ENCODE peak calls at places on chromosomes 11 and 22, in four cellular contexts. One of them, this sample, is unnamed. For H3K36me3, the result is how much of the 10 kb centered on the place peaks cover.

GRCh38 chr22:20641198-20641892 is 132.6 kb upstream of the SERPIND1 start:
- DNase-seq in cardiac muscle cell: no peak
- DNase-seq in pancreas: no peak
- DNase-seq in K562: no peak
- DNase-seq in this sample: no peak

GRCh38 chr22:19523240-19524169 is 705 bp downstream of the CLDN5 start:
- DNase-seq in pancreas: no peak
- DNase-seq in cardiac muscle cell: peak
- DNase-seq in K562: no peak
- DNase-seq in this sample: peak

GRCh38 chr11:1236316-1237127 is 13.7 kb downstream of the MUC5B start:
- DNase-seq in cardiac muscle cell: no peak
- DNase-seq in pancreas: peak
- DNase-seq in K562: no peak
- DNase-seq in this sample: no peak

GRCh38 chr22:39589880-39590279 is 19.3 kb downstream of the CACNA1I start:
- DNase-seq in pancreas: no peak
- DNase-seq in K562: no peak
- DNase-seq in cardiac muscle cell: no peak
- DNase-seq in this sample: no peak

GRCh38 chr11:36713715-36714114 is 115.7 kb upstream of the RAG2 start:
- DNase-seq in pancreas: no peak
- DNase-seq in K562: no peak
- DNase-seq in cardiac muscle cell: no peak
- DNase-seq in this sample: no peak

GRCh38 chr22:44550666-44551491 is 52.8 kb upstream of the RTL6 start:
- DNase-seq in K562: no peak
- DNase-seq in cardiac muscle cell: peak
- DNase-seq in pancreas: no peak
- DNase-seq in this sample: peak

GRCh38 chr11:87967459-87967858 is 207.8 kb downstream of the RAB38 start:
- DNase-seq in cardiac muscle cell: no peak
- DNase-seq in K562: no peak
- DNase-seq in pancreas: no peak
- DNase-seq in this sample: no peak

GRCh38 chr22:20989323-20990138 is 7.4 kb downstream of the LZTR1 start:
- DNase-seq in K562: no peak
- DNase-seq in pancreas: no peak
- DNase-seq in cardiac muscle cell: peak
- DNase-seq in this sample: no peak

GRCh38 chr11:30481816-30482215 is 104.3 kb downstream of the MPPED2 start:
- DNase-seq in cardiac muscle cell: no peak
- DNase-seq in pancreas: no peak
- DNase-seq in K562: no peak
- DNase-seq in this sample: no peak

GRCh38 chr11:31995031-31995430 is 95.8 kb upstream of the RCN1 start:
- DNase-seq in pancreas: peak
- DNase-seq in cardiac muscle cell: no peak
- DNase-seq in K562: no peak
- DNase-seq in this sample: no peak

GRCh38 chr11:111845256-111846028 is 25.9 kb downstream of the ALG9 start:
- DNase-seq in pancreas: no peak
- DNase-seq in K562: no peak
- DNase-seq in cardiac muscle cell: peak
- DNase-seq in this sample: no peak

GRCh38 chr11:44162662-44163061 is 67.2 kb downstream of the EXT2 start:
- DNase-seq in K562: no peak
- DNase-seq in cardiac muscle cell: no peak
- DNase-seq in pancreas: no peak
- DNase-seq in this sample: no peak

GRCh38 chr11:34790620-34791019 is 125.6 kb downstream of the APIP start:
- DNase-seq in K562: peak
- DNase-seq in pancreas: no peak
- DNase-seq in cardiac muscle cell: no peak
- DNase-seq in this sample: no peak

GRCh38 chr11:121863126-121863525 is 252.9 kb downstream of the BLID start:
- DNase-seq in cardiac muscle cell: no peak
- DNase-seq in K562: no peak
- DNase-seq in pancreas: no peak
- DNase-seq in this sample: no peak

GRCh38 chr22:45883811-45884170 is 93.2 kb downstream of the WNT7B start:
- DNase-seq in K562: no peak
- DNase-seq in cardiac muscle cell: no peak
- DNase-seq in pancreas: peak
- DNase-seq in this sample: no peak

GRCh38 chr11:96228472-96228871 is 114.5 kb downstream of the MAML2 start:
- DNase-seq in cardiac muscle cell: peak
- DNase-seq in K562: no peak
- DNase-seq in pancreas: peak
- DNase-seq in this sample: no peak

GRCh38 chr11:106217456-106217855 is 140.0 kb downstream of the AASDHPPT start:
- DNase-seq in K562: no peak
- DNase-seq in pancreas: no peak
- DNase-seq in cardiac muscle cell: no peak
- DNase-seq in this sample: no peak

GRCh38 chr22:40498454-40499186 is 128.2 kb downstream of the SGSM3 start:
- DNase-seq in cardiac muscle cell: peak
- DNase-seq in K562: no peak
- DNase-seq in pancreas: no peak
- DNase-seq in this sample: no peak

GRCh38 chr22:30238661-30239420 is 7.7 kb downstream of the LIF start:
- DNase-seq in pancreas: no peak
- DNase-seq in K562: peak
- DNase-seq in cardiac muscle cell: peak
- DNase-seq in this sample: no peak

DNA sequence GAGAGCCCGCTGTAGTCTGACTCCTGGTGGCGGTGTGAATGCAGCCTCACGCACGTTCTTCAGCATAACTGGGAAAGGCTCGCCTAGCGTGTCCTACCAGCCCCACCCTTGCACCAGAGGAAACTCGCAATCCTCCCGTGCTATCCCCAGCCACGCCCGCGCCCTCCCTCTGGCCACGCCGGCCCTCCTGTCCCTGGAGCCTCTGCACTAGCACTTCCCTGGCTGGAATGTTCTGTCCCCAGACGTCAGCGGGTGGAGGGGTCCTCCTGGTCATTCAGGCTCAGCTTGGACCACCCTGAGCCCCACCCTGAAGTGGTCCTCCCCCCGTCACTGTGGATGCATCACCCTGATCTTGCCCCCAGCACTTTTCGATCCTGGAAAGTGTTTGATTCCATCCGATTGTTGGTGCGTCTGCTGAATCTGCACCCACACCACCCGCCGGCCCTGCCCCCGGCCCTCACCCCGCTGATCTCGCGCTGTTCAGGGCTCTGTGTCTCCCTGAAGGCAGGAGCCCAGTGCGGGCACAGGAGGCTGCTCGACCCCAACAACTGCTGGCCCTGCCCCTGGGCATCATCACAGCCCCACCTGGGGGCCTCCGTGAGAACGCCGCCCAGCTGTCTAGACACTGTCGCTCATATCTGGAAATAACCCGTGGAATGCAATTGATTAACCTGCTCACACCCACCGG is 437.0 kb downstream of the TBC1D22A start:
- DNase-seq in K562: no peak
- DNase-seq in cardiac muscle cell: no peak
- DNase-seq in pancreas: no peak
- DNase-seq in this sample: no peak
- TF ChIP-seq CTCF in K562: no peak
- TF ChIP-seq CTCF in cardiac muscle cell: no peak
- TF ChIP-seq CTCF in pancreas: no peak
- TF ChIP-seq CTCF in this sample: no peak

GRCh38 chr11:130136107-130136506 is 23.5 kb upstream of the ST14 start:
- DNase-seq in pancreas: no peak
- DNase-seq in cardiac muscle cell: no peak
- DNase-seq in K562: no peak
- DNase-seq in this sample: no peak

GRCh38 chr11:130129922-130130321 is 29.7 kb upstream of the ST14 start:
- DNase-seq in K562: no peak
- DNase-seq in pancreas: no peak
- DNase-seq in cardiac muscle cell: no peak
- DNase-seq in this sample: no peak

GRCh38 chr11:130137999-130138398 is 21.6 kb upstream of the ST14 start:
- DNase-seq in K562: no peak
- DNase-seq in pancreas: no peak
- DNase-seq in cardiac muscle cell: no peak
- DNase-seq in this sample: no peak

GRCh38 chr11:130131957-130132850 is 27.4 kb upstream of the ST14 start:
- DNase-seq in cardiac muscle cell: peak
- DNase-seq in K562: peak
- DNase-seq in pancreas: no peak
- DNase-seq in this sample: no peak

DNA sequence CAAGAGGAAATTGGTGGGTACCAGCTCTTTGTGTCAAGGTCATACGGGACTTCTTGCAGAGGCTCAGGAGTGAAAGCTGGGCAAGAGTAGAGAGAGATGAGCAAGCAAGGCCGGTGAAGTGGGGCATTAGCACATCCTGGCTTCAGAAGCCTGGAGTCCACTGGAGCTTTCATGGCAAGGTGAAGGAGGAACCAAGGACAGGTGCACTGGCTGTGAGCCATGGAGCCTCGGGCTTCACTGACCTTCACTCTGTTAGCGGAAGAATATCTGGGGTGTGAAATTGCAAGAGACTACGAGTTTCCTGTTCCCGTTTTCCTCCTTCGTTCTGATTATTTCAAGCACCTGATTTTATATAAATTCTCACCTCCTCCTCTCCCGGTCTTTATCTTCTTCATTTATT is 25.9 kb upstream of the ST14 start:
- DNase-seq in cardiac muscle cell: no peak
- DNase-seq in K562: no peak
- DNase-seq in pancreas: no peak
- DNase-seq in this sample: no peak
- H3K36me3 ChIP-seq in cardiac muscle cell: under half
- H3K36me3 ChIP-seq in K562: half or more
- H3K36me3 ChIP-seq in pancreas: under half
- H3K36me3 ChIP-seq in this sample: under half

GRCh38 chr22:25131198-25131887 is 68.3 kb upstream of the CRYBB3 start:
- DNase-seq in pancreas: no peak
- DNase-seq in K562: no peak
- DNase-seq in cardiac muscle cell: no peak
- DNase-seq in this sample: no peak
- TF ChIP-seq CTCF in pancreas: no peak
- TF ChIP-seq CTCF in K562: no peak
- TF ChIP-seq CTCF in cardiac muscle cell: no peak
- TF ChIP-seq CTCF in this sample: no peak

GRCh38 chr11:9708544-9708943 is 44.7 kb downstream of the SWAP70 start:
- DNase-seq in K562: no peak
- DNase-seq in cardiac muscle cell: no peak
- DNase-seq in pancreas: no peak
- DNase-seq in this sample: no peak
- H3K36me3 ChIP-seq in K562: under half
- H3K36me3 ChIP-seq in cardiac muscle cell: under half
- H3K36me3 ChIP-seq in pancreas: under half
- H3K36me3 ChIP-seq in this sample: under half

DNA sequence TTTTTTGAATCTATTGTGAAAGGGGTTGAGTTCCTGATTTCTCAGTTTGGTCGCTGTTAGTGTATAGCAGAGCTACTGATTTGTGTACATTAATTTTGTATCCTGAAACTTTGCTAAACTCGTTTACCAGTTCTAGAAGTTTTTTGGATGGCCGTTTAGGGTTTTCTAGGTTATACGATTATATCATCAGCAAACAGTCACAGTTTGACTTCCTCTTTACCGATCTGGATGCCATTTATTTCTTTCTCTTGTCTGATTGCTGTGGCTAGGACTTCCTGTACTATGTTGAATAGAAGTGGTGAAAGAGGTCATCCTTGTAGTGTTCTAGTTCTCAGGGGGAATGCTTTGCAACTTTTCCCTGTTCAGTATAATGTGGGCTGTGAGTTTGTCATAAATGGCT is 24.6 kb upstream of the OOSP4B start:
- DNase-seq in pancreas: no peak
- DNase-seq in cardiac muscle cell: no peak
- DNase-seq in K562: no peak
- DNase-seq in this sample: no peak
- TF ChIP-seq CTCF in pancreas: no peak
- TF ChIP-seq CTCF in cardiac muscle cell: no peak
- TF ChIP-seq CTCF in K562: no peak
- TF ChIP-seq CTCF in this sample: no peak

GRCh38 chr22:50178871-50179869 is 6.5 kb upstream of the TRABD start:
- DNase-seq in cardiac muscle cell: no peak
- DNase-seq in pancreas: peak
- DNase-seq in K562: peak
- DNase-seq in this sample: no peak
- H3K36me3 ChIP-seq in cardiac muscle cell: under half
- H3K36me3 ChIP-seq in pancreas: under half
- H3K36me3 ChIP-seq in K562: under half
- H3K36me3 ChIP-seq in this sample: under half

DNA sequence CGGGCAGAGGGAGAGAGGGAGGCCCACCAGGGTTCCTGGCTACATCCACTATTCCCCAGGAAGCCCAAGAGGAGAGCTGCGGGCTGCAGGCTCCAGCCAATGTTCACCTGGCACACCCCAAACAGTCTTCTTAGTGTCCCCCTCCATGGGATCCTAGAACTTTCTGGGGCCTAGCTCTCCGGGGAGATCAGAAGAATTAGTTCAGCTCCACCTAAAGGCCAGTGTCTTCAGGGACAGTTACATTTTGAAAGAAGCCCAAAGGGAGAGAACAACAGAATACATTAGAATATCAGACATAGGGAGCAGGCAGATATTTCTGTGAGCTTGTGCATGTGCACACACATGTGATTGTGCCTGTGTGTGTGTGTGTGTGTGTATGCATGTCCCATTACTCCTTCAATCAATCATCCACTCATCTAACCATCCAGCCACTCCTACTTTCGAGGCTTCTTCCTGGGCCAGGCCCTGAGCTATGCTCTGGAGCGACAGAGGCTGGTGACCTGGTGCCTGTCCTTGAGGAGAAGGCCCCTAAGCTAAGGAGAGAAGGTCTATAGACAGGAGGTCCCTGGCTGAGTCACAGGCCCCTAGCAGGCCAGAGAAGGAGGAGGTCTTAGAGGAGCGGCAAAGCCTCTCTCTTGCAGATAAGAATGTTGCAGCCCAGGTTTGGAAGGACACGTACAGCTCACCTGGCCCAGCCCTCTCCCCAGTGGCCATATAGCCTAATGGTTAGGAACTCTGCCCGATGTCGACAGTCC is 165.5 kb downstream of the DSCAML1 start:
- DNase-seq in cardiac muscle cell: no peak
- DNase-seq in pancreas: no peak
- DNase-seq in K562: no peak
- DNase-seq in this sample: no peak
- TF ChIP-seq CTCF in cardiac muscle cell: no peak
- TF ChIP-seq CTCF in pancreas: no peak
- TF ChIP-seq CTCF in K562: no peak
- TF ChIP-seq CTCF in this sample: no peak

DNA sequence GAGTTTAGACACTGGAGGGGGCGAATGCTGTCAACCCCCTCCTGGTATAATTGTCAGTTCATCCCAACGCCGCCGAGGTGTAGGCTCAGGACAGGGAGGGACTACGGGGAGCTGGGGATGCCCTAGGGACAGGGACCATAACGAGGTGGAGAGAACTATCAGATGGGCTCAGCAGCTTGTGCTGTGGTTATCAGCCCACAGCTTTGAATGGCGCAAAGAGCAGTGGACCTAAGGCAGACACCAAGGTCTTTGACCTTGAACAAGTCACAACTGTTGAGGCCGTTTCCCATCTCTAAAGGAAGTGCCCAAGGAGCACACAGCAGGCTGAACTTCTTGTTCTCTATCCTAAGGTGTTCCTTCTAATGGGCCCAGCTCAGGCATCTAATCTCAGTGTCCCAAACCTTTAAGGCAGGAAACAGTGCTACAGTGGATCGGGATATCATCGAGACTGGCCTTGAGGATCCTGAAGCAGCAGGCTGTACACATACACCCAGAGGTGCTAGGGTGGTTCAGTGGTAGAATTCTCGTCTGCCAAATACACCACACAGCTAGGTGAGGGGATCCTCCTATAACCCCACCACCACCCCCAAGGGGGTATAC is 993 bp upstream of the TUT1 start:
- DNase-seq in pancreas: no peak
- DNase-seq in K562: peak
- DNase-seq in cardiac muscle cell: no peak
- DNase-seq in this sample: no peak
- H3K36me3 ChIP-seq in pancreas: under half
- H3K36me3 ChIP-seq in K562: half or more
- H3K36me3 ChIP-seq in cardiac muscle cell: under half
- H3K36me3 ChIP-seq in this sample: under half